ENCODE peak calls at places on chromosomes 5 and 9, in seven cellular contexts. Y, K, D, J, R, W and F are unnamed samples. For H3K27me3, the result is how much of the 10 kb centered on the place peaks cover.

GRCh38 chr9:99576002-99576401 is 245.7 kb upstream of the NR4A3 start:
- DNase-seq in Y (no peak), K (no peak), D (no peak), J (no peak), R (no peak), W (no peak), F (no peak)

GRCh38 chr9:31078175-31078574 is 1306.3 kb upstream of the ACO1 start:
- DNase-seq in Y (no peak), K (no peak), D (no peak), J (no peak), R (no peak), W (no peak), F (no peak)

GRCh38 chr5:7873216-7873615 is 4.3 kb downstream of the MTRR start:
- DNase-seq in Y (no peak), K (no peak), D (no peak), J (no peak), R (no peak), W (peak), F (no peak)

GRCh38 chr5:180844432-180844831 is 16.6 kb downstream of the ZFP62 start:
- DNase-seq in Y (no peak), K (no peak), D (no peak), J (no peak), R (no peak), W (no peak), F (no peak)

GRCh38 chr5:143186623-143187022 is 216.9 kb downstream of the NR3C1 start:
- DNase-seq in Y (no peak), K (no peak), D (no peak), J (no peak), R (no peak), W (no peak), F (no peak)

GRCh38 chr5:9720361-9720760 is 90.2 kb upstream of the TAS2R1 start:
- DNase-seq in Y (no peak), K (no peak), D (no peak), J (no peak), R (no peak), W (no peak), F (no peak)

GRCh38 chr5:78630047-78630446 is 18.5 kb downstream of the LHFPL2 start:
- DNase-seq in Y (no peak), K (no peak), D (no peak), J (no peak), R (no peak), W (no peak), F (no peak)

GRCh38 chr5:1778138-1779020 is 21.3 kb downstream of the MRPL36 start:
- DNase-seq in Y (no peak), K (no peak), D (no peak), J (no peak), R (no peak), W (no peak), F (no peak)

GRCh38 chr5:34740306-34740891 is 84.3 kb downstream of the RAI14 start:
- DNase-seq in Y (no peak), K (no peak), D (no peak), J (no peak), R (no peak), W (no peak), F (no peak)

GRCh38 chr5:93164690-93165089 is 416.3 kb downstream of the NR2F1-AS1 start:
- DNase-seq in Y (no peak), K (no peak), D (peak), J (no peak), R (no peak), W (no peak), F (no peak)

GRCh38 chr5:139474815-139475791 is 4.3 kb downstream of the SMIM33 start:
- DNase-seq in Y (no peak), K (peak), D (no peak), J (peak), R (no peak), W (no peak), F (no peak)

GRCh38 chr9:23563497-23563896 is 262.5 kb downstream of the ELAVL2 start:
- DNase-seq in Y (no peak), K (no peak), D (no peak), J (no peak), R (no peak), W (no peak), F (no peak)

GRCh38 chr5:1118738-1119137 is 6.9 kb upstream of the SLC12A7 start:
- DNase-seq in Y (peak), K (no peak), D (no peak), J (no peak), R (no peak), W (no peak), F (no peak)

GRCh38 chr5:126403156-126403555 is 20.1 kb upstream of the GRAMD2B start:
- DNase-seq in Y (no peak), K (no peak), D (no peak), J (no peak), R (no peak), W (no peak), F (no peak)

GRCh38 chr9:115997923-115998322 is 155.7 kb upstream of the PAPPA start:
- DNase-seq in Y (no peak), K (no peak), D (no peak), J (no peak), R (no peak), W (no peak), F (no peak)

GRCh38 chr5:169369130-169369529 is 68.2 kb upstream of the SLIT3 start:
- DNase-seq in Y (no peak), K (no peak), D (no peak), J (no peak), R (no peak), W (no peak), F (no peak)

GRCh38 chr9:86407022-86407421 is 52.8 kb upstream of the TUT7 start:
- DNase-seq in Y (no peak), K (no peak), D (no peak), J (no peak), R (no peak), W (no peak), F (no peak)

GRCh38 chr9:36278243-36278642 is 20.0 kb upstream of the GNE start:
- DNase-seq in Y (no peak), K (no peak), D (no peak), J (no peak), R (no peak), W (no peak), F (no peak)

GRCh38 chr9:127574089-127574921 is 37.8 kb upstream of the STXBP1 start:
- DNase-seq in Y (no peak), K (peak), D (no peak), J (no peak), R (no peak), W (no peak), F (no peak)

GRCh38 chr5:158482201-158482600 is 617.5 kb downstream of the EBF1 start:
- DNase-seq in Y (no peak), K (no peak), D (no peak), J (no peak), R (no peak), W (no peak), F (no peak)

GRCh38 chr5:143341807-143342570 is 61.5 kb downstream of the NR3C1 start:
- DNase-seq in Y (no peak), K (no peak), D (no peak), J (no peak), R (no peak), W (no peak), F (no peak)

GRCh38 chr5:16727937-16728336 is 111.1 kb upstream of the RETREG1 start:
- DNase-seq in Y (no peak), K (peak), D (no peak), J (peak), R (no peak), W (no peak), F (no peak)

GRCh38 chr9:336039-336438 is 121.4 kb downstream of the DOCK8 start:
- DNase-seq in Y (no peak), K (no peak), D (no peak), J (no peak), R (no peak), W (no peak), F (no peak)

GRCh38 chr9:26856413-26857032 is 36.1 kb downstream of the CAAP1 start:
- DNase-seq in Y (no peak), K (no peak), D (peak), J (no peak), R (peak), W (no peak), F (no peak)

GRCh38 chr5:56610093-56610698 is 205.2 kb upstream of the MAP3K1 start:
- DNase-seq in Y (no peak), K (no peak), D (no peak), J (no peak), R (no peak), W (no peak), F (no peak)

GRCh38 chr9:1939926-1940368 is 75.2 kb upstream of the SMARCA2 start:
- DNase-seq in Y (peak), K (no peak), D (peak), J (no peak), R (no peak), W (no peak), F (no peak)

GRCh38 chr5:127602481-127602880 is 46.4 kb upstream of the CTXN3 start:
- DNase-seq in Y (no peak), K (no peak), D (no peak), J (no peak), R (no peak), W (no peak), F (no peak)

GRCh38 chr5:101721543-101721942 is 574.5 kb downstream of the SLCO4C1 start:
- DNase-seq in Y (no peak), K (no peak), D (no peak), J (no peak), R (no peak), W (no peak), F (no peak)

GRCh38 chr5:1213508-1214162 is 11.5 kb upstream of the SLC6A18 start:
- DNase-seq in Y (no peak), K (no peak), D (no peak), J (no peak), R (no peak), W (no peak), F (no peak)

GRCh38 chr5:7926720-7927119 is 57.8 kb downstream of the MTRR start:
- DNase-seq in Y (no peak), K (no peak), D (no peak), J (no peak), R (no peak), W (no peak), F (no peak)

GRCh38 chr9:84404095-84404686 is 63.6 kb upstream of the SLC28A3 start:
- DNase-seq in Y (no peak), K (no peak), D (peak), J (no peak), R (peak), W (no peak), F (no peak)

GRCh38 chr9:89606049-89606481 is 1.3 kb downstream of the GADD45G start:
- DNase-seq in Y (peak), K (peak), D (peak), J (peak), R (peak), W (peak), F (peak)
- H3K4me3 ChIP-seq in Y (peak), K (peak), D (peak), J (peak), R (peak), W (peak), F (peak)

GRCh38 chr9:19102181-19102630 is 498 bp downstream of the HAUS6 start:
- DNase-seq in Y (peak), K (no peak), D (peak), J (no peak), R (no peak), W (peak), F (no peak)
- H3K27ac ChIP-seq in Y (peak), K (peak), D (peak), J (peak), R (no peak), W (peak), F (peak)

GRCh38 chr9:130935660-130936271 is 3.3 kb downstream of the FIBCD1 start:
- DNase-seq in Y (no peak), K (no peak), D (no peak), J (no peak), R (no peak), W (no peak), F (no peak)
- H3K27me3 ChIP-seq in Y (under half), K (under half), D (under half), J (half or more), R (under half), W (half or more), F (under half)

GRCh38 chr9:128685636-128686489 is 3.2 kb upstream of the SET start:
- DNase-seq in Y (peak), K (no peak), D (no peak), J (no peak), R (no peak), W (peak), F (no peak)
- H3K4me3 ChIP-seq in Y (peak), K (no peak), D (peak), J (no peak), R (peak), W (peak), F (no peak)

GRCh38 chr5:132344775-132345514 is 24.6 kb upstream of the SLC22A5 start:
- DNase-seq in Y (no peak), K (no peak), D (no peak), J (no peak), R (no peak), W (no peak), F (no peak)
- H3K27ac ChIP-seq in Y (no peak), K (no peak), D (no peak), J (no peak), R (no peak), W (no peak), F (no peak)